ENCODE peak calls at places on chromosomes 6 and 20, in four cellular contexts. G is stomach, Q is coronary artery, S is pancreas. Y is an unnamed sample.

GRCh38 chr6:136244061-136244616 is 6.0 kb downstream of the MTFR2 start:
- DNase-seq in G (no peak), Q (no peak), S (no peak), Y (no peak)

GRCh38 chr6:170128346-170128745 is 162.5 kb downstream of the DLL1 start:
- DNase-seq in G (peak), Q (no peak), S (no peak), Y (no peak)

GRCh38 chr20:33654680-33655161 is 7.4 kb upstream of the C20orf144 start:
- DNase-seq in G (no peak), Q (no peak), S (peak), Y (peak)

GRCh38 chr6:142542704-142543233 is 241.0 kb downstream of the ADGRG6 start:
- DNase-seq in G (peak), Q (no peak), S (no peak), Y (no peak)

GRCh38 chr20:13898012-13898612 is 92.3 kb downstream of the SEL1L2 start:
- DNase-seq in G (no peak), Q (no peak), S (no peak), Y (no peak)

GRCh38 chr6:89970609-89971337 is 76.5 kb downstream of the GJA10 start:
- DNase-seq in G (peak), Q (no peak), S (peak), Y (no peak)

GRCh38 chr6:21597706-21598273 is 4.2 kb downstream of the SOX4 start:
- DNase-seq in G (no peak), Q (no peak), S (no peak), Y (no peak)

GRCh38 chr20:43726811-43727338 is at the start of gene GTSF1L:
- DNase-seq in G (no peak), Q (no peak), S (no peak), Y (no peak)

GRCh38 chr6:89952696-89953095 is 58.4 kb downstream of the GJA10 start:
- DNase-seq in G (no peak), Q (no peak), S (no peak), Y (no peak)

GRCh38 chr6:26115226-26115625 is 28.0 kb downstream of the HFE start:
- DNase-seq in G (no peak), Q (no peak), S (no peak), Y (no peak)

GRCh38 chr20:38052870-38053269 is 19.3 kb downstream of the RPRD1B start:
- DNase-seq in G (no peak), Q (no peak), S (no peak), Y (no peak)

GRCh38 chr6:110799181-110799580 is 16.1 kb downstream of the CDK19 start:
- DNase-seq in G (no peak), Q (no peak), S (no peak), Y (no peak)

GRCh38 chr6:54697423-54697822 is 149.1 kb upstream of the FAM83B start:
- DNase-seq in G (no peak), Q (no peak), S (no peak), Y (peak)

GRCh38 chr6:135743476-135743875 is 108.0 kb upstream of the PDE7B start:
- DNase-seq in G (no peak), Q (no peak), S (no peak), Y (no peak)

GRCh38 chr6:39914239-39914638 is 20.0 kb downstream of the MOCS1 start:
- DNase-seq in G (no peak), Q (peak), S (no peak), Y (no peak)

GRCh38 chr20:43022081-43022480 is 167.6 kb downstream of the PTPRT start:
- DNase-seq in G (no peak), Q (no peak), S (no peak), Y (no peak)

GRCh38 chr6:168071620-168072019 is 7.4 kb downstream of the FRMD1 start:
- DNase-seq in G (peak), Q (no peak), S (no peak), Y (no peak)

GRCh38 chr6:27019651-27020552 is 227.6 kb upstream of the PRSS16 start:
- DNase-seq in G (peak), Q (peak), S (peak), Y (peak)

GRCh38 chr6:7681449-7681848 is 44.5 kb upstream of the BMP6 start:
- DNase-seq in G (no peak), Q (no peak), S (no peak), Y (no peak)

GRCh38 chr6:111583221-111583620 is 22.5 kb downstream of the TRAF3IP2 start:
- DNase-seq in G (no peak), Q (no peak), S (no peak), Y (no peak)

GRCh38 chr6:142907017-142907470 is 37.9 kb downstream of the HIVEP2 start:
- DNase-seq in G (no peak), Q (no peak), S (no peak), Y (no peak)

GRCh38 chr6:90584636-90585255 is 2.1 kb downstream of the MAP3K7 start:
- DNase-seq in G (no peak), Q (no peak), S (no peak), Y (no peak)

GRCh38 chr6:1670711-1671462 is 61.2 kb downstream of the FOXC1 start:
- DNase-seq in G (no peak), Q (no peak), S (no peak), Y (no peak)

GRCh38 chr6:111105578-111105977 is 18.3 kb downstream of the SLC16A10 start:
- DNase-seq in G (peak), Q (no peak), S (peak), Y (no peak)

GRCh38 chr20:8094415-8094818 is 37.6 kb upstream of the PLCB1 start:
- DNase-seq in G (peak), Q (no peak), S (peak), Y (no peak)

GRCh38 chr20:58850693-58851174 is at the start of gene GNAS-AS1:
- DNase-seq in G (peak), Q (no peak), S (peak), Y (peak)

GRCh38 chr6:169752074-169752623 is 727 bp downstream of the ERMARD start:
- DNase-seq in G (no peak), Q (no peak), S (no peak), Y (peak)

GRCh38 chr20:41006126-41006935 is 22.3 kb upstream of the TOP1 start:
- DNase-seq in G (no peak), Q (no peak), S (no peak), Y (no peak)

GRCh38 chr6:168133186-168133585 is 54.2 kb upstream of the FRMD1 start:
- DNase-seq in G (no peak), Q (peak), S (no peak), Y (no peak)

GRCh38 chr20:48278961-48279481 is 493.7 kb upstream of the SULF2 start:
- DNase-seq in G (no peak), Q (no peak), S (no peak), Y (peak)

GRCh38 chr6:159131709-159132108 is 37.5 kb upstream of the FNDC1 start:
- DNase-seq in G (no peak), Q (no peak), S (no peak), Y (no peak)

GRCh38 chr6:42118162-42119001 is 24.0 kb downstream of the C6orf132 start:
- DNase-seq in G (peak), Q (no peak), S (peak), Y (peak)
- TF ChIP-seq CTCF in G (no peak), Q (no peak), S (no peak), Y (no peak)

GRCh38 chr6:115887887-115888286 is 172.8 kb downstream of the FRK start:
- DNase-seq in G (no peak), Q (no peak), S (no peak), Y (no peak)
- H3K4me3 ChIP-seq in G (no peak), Q (no peak), S (no peak), Y (no peak)

GRCh38 chr6:107080036-107080435 is 35.3 kb downstream of the BEND3 start:
- DNase-seq in G (no peak), Q (no peak), S (no peak), Y (no peak)
- TF ChIP-seq CTCF in G (no peak), Q (no peak), S (no peak), Y (peak)

GRCh38 chr6:17289491-17290106 is 8.4 kb downstream of the RBM24 start:
- DNase-seq in G (no peak), Q (peak), S (no peak), Y (no peak)
- H3K4me3 ChIP-seq in G (no peak), Q (peak), S (no peak), Y (no peak)

GRCh38 chr6:6620752-6621151 is 32.2 kb downstream of the LY86 start:
- DNase-seq in G (no peak), Q (no peak), S (no peak), Y (no peak)
- TF ChIP-seq CTCF in G (no peak), Q (no peak), S (no peak), Y (no peak)

Y was measured in Caco-2.